ENCODE peak calls at places on chromosomes 11 and 22, in eight cellular contexts. F, M, J, B, O, A, N and S are unnamed samples.

GRCh38 chr11:83477772-83478171 is 191.6 kb upstream of the CCDC90B start:
- DNase-seq in F (no peak), M (no peak), J (no peak), B (no peak), O (no peak), A (no peak), N (no peak), S (no peak)

GRCh38 chr22:32380991-32381390 is 23.3 kb downstream of the RFPL3 start:
- DNase-seq in F (no peak), M (no peak), J (no peak), B (no peak), O (no peak), A (no peak), N (no peak), S (no peak)

GRCh38 chr22:21734540-21735197 is 925 bp downstream of the YPEL1 start:
- DNase-seq in F (no peak), M (no peak), J (no peak), B (no peak), O (no peak), A (no peak), N (no peak), S (no peak)

GRCh38 chr22:48511781-48512327 is 1315.8 kb downstream of the BRD1 start:
- DNase-seq in F (no peak), M (no peak), J (no peak), B (no peak), O (no peak), A (no peak), N (no peak), S (no peak)

GRCh38 chr11:134312223-134312622 is 19.6 kb upstream of the GLB1L2 start:
- DNase-seq in F (no peak), M (no peak), J (no peak), B (no peak), O (no peak), A (no peak), N (no peak), S (peak)

GRCh38 chr22:37260939-37261338 is 16.9 kb upstream of the RAC2 start:
- DNase-seq in F (peak), M (no peak), J (peak), B (no peak), O (no peak), A (no peak), N (peak), S (no peak)

GRCh38 chr11:134452026-134452848 is 40.2 kb upstream of the B3GAT1 start:
- DNase-seq in F (no peak), M (no peak), J (no peak), B (no peak), O (no peak), A (no peak), N (no peak), S (no peak)

GRCh38 chr11:4065601-4066377 is 28.8 kb upstream of the RRM1 start:
- DNase-seq in F (no peak), M (no peak), J (no peak), B (no peak), O (no peak), A (no peak), N (no peak), S (peak)

GRCh38 chr11:117959438-117960149 is 26.6 kb upstream of the IL10RA start:
- DNase-seq in F (no peak), M (no peak), J (no peak), B (no peak), O (no peak), A (no peak), N (no peak), S (no peak)

GRCh38 chr11:18791175-18792065 is at the start of gene PTPN5:
- DNase-seq in F (no peak), M (no peak), J (no peak), B (no peak), O (no peak), A (no peak), N (peak), S (no peak)

GRCh38 chr11:116499396-116500001 is 273.3 kb downstream of the BUD13 start:
- DNase-seq in F (peak), M (no peak), J (peak), B (peak), O (no peak), A (no peak), N (peak), S (no peak)

GRCh38 chr22:40634119-40634903 is 2.2 kb downstream of the MRTFA start:
- DNase-seq in F (no peak), M (no peak), J (no peak), B (no peak), O (no peak), A (no peak), N (no peak), S (no peak)

GRCh38 chr11:34161812-34162506 is 56.5 kb downstream of the NAT10 start:
- DNase-seq in F (no peak), M (no peak), J (peak), B (peak), O (no peak), A (no peak), N (no peak), S (no peak)

GRCh38 chr11:133953571-133953970 is 3.2 kb downstream of the IGSF9B start:
- DNase-seq in F (no peak), M (no peak), J (no peak), B (no peak), O (no peak), A (no peak), N (no peak), S (no peak)

GRCh38 chr11:13929551-13929950 is 33.0 kb upstream of the SPON1 start:
- DNase-seq in F (peak), M (no peak), J (no peak), B (no peak), O (no peak), A (no peak), N (no peak), S (peak)

GRCh38 chr11:74371269-74372039 is 26.8 kb downstream of the PGM2L1 start:
- DNase-seq in F (no peak), M (peak), J (peak), B (no peak), O (no peak), A (peak), N (no peak), S (no peak)

GRCh38 chr22:41437198-41437597 is 9.4 kb downstream of the TOB2 start:
- DNase-seq in F (no peak), M (no peak), J (no peak), B (no peak), O (no peak), A (no peak), N (no peak), S (no peak)

GRCh38 chr11:67345949-67346819 is 7.2 kb downstream of the POLD4 start:
- DNase-seq in F (no peak), M (no peak), J (peak), B (no peak), O (no peak), A (no peak), N (no peak), S (no peak)

GRCh38 chr11:18372187-18372586 is 22.2 kb upstream of the LDHA start:
- DNase-seq in F (no peak), M (no peak), J (no peak), B (no peak), O (no peak), A (no peak), N (no peak), S (no peak)

GRCh38 chr11:113137735-113138529 is 176.5 kb upstream of the TTC12 start:
- DNase-seq in F (peak), M (no peak), J (no peak), B (no peak), O (no peak), A (no peak), N (no peak), S (peak)